ENCODE peak calls at places on chromosomes 3 and 15, in seven cellular contexts. G is heart left ventricle, V is GM23338, H is endodermal cell, U is ascending aorta, C is HFFc6, O is H9. Z is an unnamed sample.
A peak's percentile ranks its signal among the peaks of the same experiment; 100 is the strongest.

GRCh38 chr15:69478259-69478687 is 25.7 kb downstream of the RPLP1 start:
- DNase-seq in U (peak; percentile 62), O (peak; percentile 82), C (no peak), V (peak; percentile 90), G (no peak), H (peak; percentile 91), Z (peak; percentile 86)

GRCh38 chr3:129439381-129439816 is 349 bp downstream of the MBD4 start:
- DNase-seq in V (peak; percentile 71), G (peak; percentile 19), O (no peak), U (peak; percentile 76), H (no peak), C (no peak), Z (peak; percentile 37)

GRCh38 chr15:48392356-48392755 is 61.1 kb downstream of the DUT start:
- DNase-seq in H (no peak), V (no peak), U (peak; percentile 79), C (no peak), G (peak; percentile 38), O (no peak), Z (no peak)

GRCh38 chr15:69595009-69595825 is 142.6 kb downstream of the RPLP1 start:
- DNase-seq in G (peak; percentile 80), H (no peak), O (peak; percentile 25), V (no peak), C (no peak), U (peak; percentile 92), Z (peak; percentile 64)

GRCh38 chr3:128277378-128278049 is 124.2 kb downstream of the EEFSEC start:
- DNase-seq in V (no peak), H (peak; percentile 53), C (no peak), G (no peak), U (peak; percentile 47), O (peak; percentile 19), Z (no peak)

GRCh38 chr3:13853978-13854296 is 25.9 kb downstream of the WNT7A start:
- DNase-seq in V (no peak), O (no peak), G (no peak), H (peak; percentile 63), C (no peak), U (no peak), Z (no peak)

GRCh38 chr3:30135190-30135589 is 471.2 kb upstream of the TGFBR2 start:
- DNase-seq in U (no peak), V (peak; percentile 11), G (no peak), O (no peak), H (no peak), C (no peak), Z (no peak)

GRCh38 chr15:36896949-36897348 is 203.4 kb downstream of the MEIS2 start:
- DNase-seq in O (no peak), V (no peak), U (no peak), C (no peak), H (peak; percentile 59), G (no peak), Z (peak; percentile 53)

GRCh38 chr15:31605467-31605931 is 278.9 kb downstream of the KLF13 start:
- DNase-seq in G (no peak), V (peak; percentile 71), O (peak; percentile 61), U (no peak), H (peak; percentile 83), C (peak; percentile 64), Z (peak; percentile 33)
- TF ChIP-seq CTCF in G (peak; percentile 31), V (peak; percentile 67), O (peak; percentile 72), U (no peak), H (peak; percentile 75), C (peak; percentile 71), Z (peak; percentile 35)

GRCh38 chr3:156382458-156383346 is 172.2 kb downstream of the SSR3 start:
- DNase-seq in U (no peak), O (peak; percentile 70), H (peak; percentile 88), G (no peak), V (peak; percentile 77), C (peak; percentile 17), Z (peak; percentile 18)
- TF ChIP-seq CTCF in U (peak; percentile 25), O (peak; percentile 83), H (peak; percentile 81), G (peak; percentile 41), V (peak; percentile 90), C (peak; percentile 85), Z (peak; percentile 41)

DNA sequence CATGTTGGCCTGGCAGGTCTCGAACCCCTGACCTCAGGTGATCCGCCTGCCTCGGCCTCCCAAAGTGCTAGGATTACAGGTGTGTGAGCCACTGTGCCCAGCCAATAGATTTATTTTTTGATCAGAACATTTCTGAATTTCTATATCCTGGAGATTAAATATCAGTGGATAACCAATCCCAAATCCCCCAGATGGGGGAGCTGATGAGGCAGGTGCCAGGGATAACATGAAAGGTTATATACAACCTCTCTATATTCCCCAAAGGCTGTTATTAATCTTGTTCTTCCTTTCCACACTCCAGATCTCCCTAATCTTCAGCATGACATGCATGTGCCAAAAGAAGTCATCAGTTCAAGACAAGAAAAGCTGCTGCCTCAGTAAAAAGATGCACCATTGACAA is 112.3 kb downstream of the WDR76 start:
- DNase-seq in H (peak; percentile 64), O (no peak), C (no peak), V (peak; percentile 59), G (no peak), U (no peak), Z (no peak)
- TF ChIP-seq CTCF in H (peak; percentile 78), O (peak; percentile 73), C (peak; percentile 78), V (peak; percentile 78), G (peak; percentile 32), U (no peak), Z (peak; percentile 13)

GRCh38 chr3:20930034-20930433 is 744.0 kb upstream of the SGO1 start:
- DNase-seq in H (peak; percentile 67), V (peak; percentile 64), G (no peak), U (no peak), C (peak; percentile 11), O (peak; percentile 34), Z (no peak)
- TF ChIP-seq CTCF in H (peak; percentile 83), V (peak; percentile 86), G (peak; percentile 39), U (peak; percentile 5), C (peak; percentile 71), O (peak; percentile 78), Z (peak; percentile 36)

GRCh38 chr3:147415337-147415736 is 6.2 kb downstream of the ZIC1 start:
- DNase-seq in G (no peak), U (no peak), O (peak; percentile 55), H (peak; percentile 56), V (peak; percentile 58), C (no peak), Z (no peak)

GRCh38 chr3:147413712-147414325 is 4.7 kb downstream of the ZIC1 start:
- DNase-seq in O (peak; percentile 61), C (no peak), V (peak; percentile 83), G (no peak), U (no peak), H (peak; percentile 76), Z (no peak)

GRCh38 chr3:147414369-147415135 is 5.4 kb downstream of the ZIC1 start:
- DNase-seq in C (no peak), H (no peak), V (no peak), O (no peak), U (no peak), G (no peak), Z (no peak)

GRCh38 chr3:147417896-147418295 is 8.7 kb downstream of the ZIC1 start:
- DNase-seq in U (no peak), V (no peak), G (no peak), O (no peak), H (no peak), C (no peak), Z (no peak)

DNA sequence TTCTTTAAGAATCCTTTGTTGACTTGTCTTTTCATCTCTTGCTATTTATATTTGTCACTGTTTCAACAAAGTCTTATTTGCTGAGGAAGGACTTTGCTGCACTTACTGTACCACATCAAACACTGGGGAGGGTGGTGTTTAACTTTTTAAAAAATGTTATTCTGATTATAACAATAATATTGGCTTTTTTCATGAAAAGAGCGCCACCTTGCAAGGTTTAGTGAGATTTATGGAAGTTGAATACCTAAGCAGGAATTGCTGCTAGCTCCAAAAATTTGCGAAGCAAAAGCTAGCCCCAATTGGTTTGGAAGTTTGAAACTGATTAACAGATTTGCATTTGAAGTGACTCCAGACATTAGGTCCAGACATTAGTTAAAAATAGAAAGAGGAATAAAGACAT is 6.7 kb downstream of the ZIC1 start:
- DNase-seq in V (no peak), H (no peak), G (no peak), C (no peak), U (no peak), O (no peak), Z (no peak)
- TF ChIP-seq CTCF in V (peak; percentile 44), H (peak; percentile 47), G (no peak), C (peak; percentile 63), U (no peak), O (no peak), Z (no peak)

GRCh38 chr3:147775816-147776530 is 366.8 kb downstream of the ZIC1 start:
- DNase-seq in U (no peak), V (no peak), H (no peak), G (no peak), O (no peak), C (no peak), Z (no peak)
- TF ChIP-seq CTCF in U (no peak), V (no peak), H (no peak), G (no peak), O (no peak), C (no peak), Z (no peak)

Z was measured in nephron progenitor cell.